ENCODE peak calls at places on chromosomes 2 and 18, in four cellular contexts. One of them, this sample, is unnamed. For H3K36me3, the result is how much of the 10 kb centered on the place peaks cover.

GRCh38 chr18:49786019-49786720 is 27.2 kb downstream of the ACAA2 start:
- DNase-seq in upper lobe of left lung: no peak
- DNase-seq in HepG2: no peak
- DNase-seq in Peyer's patch: no peak
- DNase-seq in this sample: no peak

GRCh38 chr2:221200184-221200839 is 371.8 kb downstream of the EPHA4 start:
- DNase-seq in upper lobe of left lung: no peak
- DNase-seq in HepG2: no peak
- DNase-seq in Peyer's patch: no peak
- DNase-seq in this sample: no peak

GRCh38 chr2:69298261-69298660 is 88.8 kb downstream of the GFPT1 start:
- DNase-seq in upper lobe of left lung: no peak
- DNase-seq in HepG2: peak
- DNase-seq in Peyer's patch: no peak
- DNase-seq in this sample: no peak

GRCh38 chr2:198975779-198976178 is 482.0 kb downstream of the SATB2 start:
- DNase-seq in upper lobe of left lung: no peak
- DNase-seq in HepG2: no peak
- DNase-seq in Peyer's patch: no peak
- DNase-seq in this sample: no peak

GRCh38 chr2:128179461-128179755 is 88.4 kb downstream of the UGGT1 start:
- DNase-seq in upper lobe of left lung: no peak
- DNase-seq in HepG2: no peak
- DNase-seq in Peyer's patch: no peak
- DNase-seq in this sample: no peak

GRCh38 chr2:147108553-147108952 is 736.3 kb upstream of the ACVR2A start:
- DNase-seq in upper lobe of left lung: no peak
- DNase-seq in HepG2: no peak
- DNase-seq in Peyer's patch: no peak
- DNase-seq in this sample: no peak

GRCh38 chr2:85888020-85888744 is 608 bp downstream of the ST3GAL5 start:
- DNase-seq in upper lobe of left lung: peak
- DNase-seq in HepG2: no peak
- DNase-seq in Peyer's patch: peak
- DNase-seq in this sample: peak

GRCh38 chr18:48794251-48794970 is 156.4 kb downstream of the SMAD7 start:
- DNase-seq in upper lobe of left lung: no peak
- DNase-seq in HepG2: no peak
- DNase-seq in Peyer's patch: peak
- DNase-seq in this sample: peak

GRCh38 chr2:190766581-190766980 is 114.0 kb upstream of the GLS start:
- DNase-seq in upper lobe of left lung: no peak
- DNase-seq in HepG2: no peak
- DNase-seq in Peyer's patch: no peak
- DNase-seq in this sample: no peak

GRCh38 chr2:177595126-177595525 is 202.6 kb downstream of the AGPS start:
- DNase-seq in upper lobe of left lung: no peak
- DNase-seq in HepG2: no peak
- DNase-seq in Peyer's patch: no peak
- DNase-seq in this sample: no peak

GRCh38 chr2:158644139-158644538 is 151.0 kb upstream of the DAPL1 start:
- DNase-seq in upper lobe of left lung: no peak
- DNase-seq in HepG2: no peak
- DNase-seq in Peyer's patch: no peak
- DNase-seq in this sample: no peak

GRCh38 chr2:48860391-48860790 is 104.9 kb upstream of the LHCGR start:
- DNase-seq in upper lobe of left lung: no peak
- DNase-seq in HepG2: no peak
- DNase-seq in Peyer's patch: no peak
- DNase-seq in this sample: no peak

GRCh38 chr2:226934546-226935243 is 98.8 kb downstream of the RHBDD1 start:
- DNase-seq in upper lobe of left lung: no peak
- DNase-seq in HepG2: no peak
- DNase-seq in Peyer's patch: no peak
- DNase-seq in this sample: no peak

GRCh38 chr2:12738112-12738485 is 21.4 kb downstream of the TRIB2 start:
- DNase-seq in upper lobe of left lung: no peak
- DNase-seq in HepG2: no peak
- DNase-seq in Peyer's patch: no peak
- DNase-seq in this sample: no peak

GRCh38 chr18:48165104-48165866 is 234.8 kb upstream of the SMAD2 start:
- DNase-seq in upper lobe of left lung: no peak
- DNase-seq in HepG2: peak
- DNase-seq in Peyer's patch: no peak
- DNase-seq in this sample: no peak

GRCh38 chr2:62466501-62466854 is 39.5 kb downstream of the TMEM17 start:
- DNase-seq in upper lobe of left lung: no peak
- DNase-seq in HepG2: no peak
- DNase-seq in Peyer's patch: no peak
- DNase-seq in this sample: peak
- H3K27ac ChIP-seq in upper lobe of left lung: no peak
- H3K27ac ChIP-seq in HepG2: no peak
- H3K27ac ChIP-seq in Peyer's patch: no peak
- H3K27ac ChIP-seq in this sample: no peak

DNA sequence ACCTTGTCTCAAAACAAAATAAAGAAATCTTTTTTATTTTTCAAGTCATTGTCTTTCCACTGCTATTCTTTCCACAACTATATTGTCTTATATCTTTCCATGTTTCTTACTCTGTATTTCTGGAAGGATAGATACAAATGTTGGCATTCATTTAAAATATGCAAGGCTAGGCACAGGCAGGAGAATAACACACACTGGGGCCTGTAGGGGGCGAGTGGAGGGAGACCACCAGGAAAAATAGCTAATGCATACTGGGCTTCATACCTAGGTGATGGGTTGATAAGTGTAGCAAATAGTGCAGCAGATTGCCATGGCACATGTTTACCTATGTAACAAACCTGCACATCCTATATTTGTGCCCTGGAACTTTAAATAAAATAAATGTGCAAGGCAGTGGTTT is 9.6 kb downstream of the MRPL30 start:
- DNase-seq in upper lobe of left lung: no peak
- DNase-seq in HepG2: peak
- DNase-seq in Peyer's patch: no peak
- DNase-seq in this sample: no peak
- TF ChIP-seq CTCF in upper lobe of left lung: no peak
- TF ChIP-seq CTCF in HepG2: peak
- TF ChIP-seq CTCF in Peyer's patch: no peak
- TF ChIP-seq CTCF in this sample: no peak

GRCh38 chr2:121233486-121234110 is 51.4 kb downstream of the TFCP2L1 start:
- DNase-seq in upper lobe of left lung: no peak
- DNase-seq in HepG2: no peak
- DNase-seq in Peyer's patch: peak
- DNase-seq in this sample: no peak
- H3K36me3 ChIP-seq in upper lobe of left lung: under half
- H3K36me3 ChIP-seq in HepG2: under half
- H3K36me3 ChIP-seq in Peyer's patch: under half
- H3K36me3 ChIP-seq in this sample: under half

GRCh38 chr2:222572264-222572721 is 83.6 kb downstream of the FARSB start:
- DNase-seq in upper lobe of left lung: no peak
- DNase-seq in HepG2: no peak
- DNase-seq in Peyer's patch: no peak
- DNase-seq in this sample: no peak
- H3K27ac ChIP-seq in upper lobe of left lung: no peak
- H3K27ac ChIP-seq in HepG2: peak
- H3K27ac ChIP-seq in Peyer's patch: no peak
- H3K27ac ChIP-seq in this sample: no peak

GRCh38 chr2:232341061-232341738 is 37.4 kb upstream of the ALPP start:
- DNase-seq in upper lobe of left lung: peak
- DNase-seq in HepG2: no peak
- DNase-seq in Peyer's patch: no peak
- DNase-seq in this sample: no peak

GRCh38 chr2:232340171-232340935 is 38.2 kb upstream of the ALPP start:
- DNase-seq in upper lobe of left lung: peak
- DNase-seq in HepG2: no peak
- DNase-seq in Peyer's patch: no peak
- DNase-seq in this sample: no peak

GRCh38 chr2:232338759-232339106 is 39.8 kb upstream of the ALPP start:
- DNase-seq in upper lobe of left lung: peak
- DNase-seq in HepG2: no peak
- DNase-seq in Peyer's patch: no peak
- DNase-seq in this sample: no peak

GRCh38 chr2:232336956-232337700 is 41.4 kb upstream of the ALPP start:
- DNase-seq in upper lobe of left lung: peak
- DNase-seq in HepG2: no peak
- DNase-seq in Peyer's patch: peak
- DNase-seq in this sample: no peak

DNA sequence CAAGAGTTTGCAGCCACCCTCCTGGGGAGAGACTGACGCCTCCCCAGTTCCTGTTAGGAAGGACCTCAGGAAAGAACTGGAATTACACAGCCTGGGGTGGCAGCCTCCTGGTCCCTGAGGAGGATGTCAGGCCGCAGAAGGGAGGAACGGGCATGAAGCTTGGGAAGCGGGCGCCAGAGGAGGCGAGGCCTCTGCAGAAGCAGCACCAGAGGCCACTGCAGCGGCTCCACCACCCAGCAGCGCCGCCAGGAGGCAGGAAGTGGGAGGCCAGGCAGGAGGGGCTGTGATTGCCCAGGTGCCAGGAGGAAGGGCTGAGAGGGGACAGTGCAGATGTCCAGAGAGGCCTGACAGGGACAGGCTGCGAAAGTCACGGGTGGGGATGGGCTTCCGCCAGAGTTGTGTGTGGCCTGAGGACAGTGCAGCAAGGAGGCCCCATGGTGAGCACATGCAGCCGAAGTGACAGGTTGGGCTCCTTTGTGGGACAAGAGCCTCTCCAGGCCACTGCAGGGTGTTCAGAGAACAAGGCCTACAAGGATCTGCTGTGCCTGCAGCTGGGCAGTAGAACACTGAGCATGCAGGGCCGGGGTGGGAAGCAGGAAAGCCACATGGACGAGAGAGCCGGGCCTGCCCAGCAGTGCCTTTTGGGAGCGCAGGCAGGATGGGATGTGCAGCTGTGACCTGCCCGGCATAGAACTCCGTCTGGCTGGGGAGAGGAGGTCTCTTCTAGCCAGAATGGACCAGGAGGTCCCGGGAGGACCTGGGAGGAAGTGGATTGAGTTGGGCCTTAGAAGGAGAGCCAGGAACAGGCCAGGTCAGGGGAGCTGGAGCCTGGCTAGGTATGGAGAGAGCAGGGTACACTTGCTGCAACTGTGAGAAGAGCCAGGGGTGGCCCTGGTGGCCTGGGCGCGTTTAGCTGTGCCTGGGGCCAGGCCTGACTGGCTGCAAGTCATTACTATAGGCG is 39.1 kb upstream of the ALPP start:
- DNase-seq in upper lobe of left lung: peak
- DNase-seq in HepG2: no peak
- DNase-seq in Peyer's patch: no peak
- DNase-seq in this sample: no peak
- TF ChIP-seq CTCF in upper lobe of left lung: no peak
- TF ChIP-seq CTCF in HepG2: peak
- TF ChIP-seq CTCF in Peyer's patch: no peak
- TF ChIP-seq CTCF in this sample: no peak

DNA sequence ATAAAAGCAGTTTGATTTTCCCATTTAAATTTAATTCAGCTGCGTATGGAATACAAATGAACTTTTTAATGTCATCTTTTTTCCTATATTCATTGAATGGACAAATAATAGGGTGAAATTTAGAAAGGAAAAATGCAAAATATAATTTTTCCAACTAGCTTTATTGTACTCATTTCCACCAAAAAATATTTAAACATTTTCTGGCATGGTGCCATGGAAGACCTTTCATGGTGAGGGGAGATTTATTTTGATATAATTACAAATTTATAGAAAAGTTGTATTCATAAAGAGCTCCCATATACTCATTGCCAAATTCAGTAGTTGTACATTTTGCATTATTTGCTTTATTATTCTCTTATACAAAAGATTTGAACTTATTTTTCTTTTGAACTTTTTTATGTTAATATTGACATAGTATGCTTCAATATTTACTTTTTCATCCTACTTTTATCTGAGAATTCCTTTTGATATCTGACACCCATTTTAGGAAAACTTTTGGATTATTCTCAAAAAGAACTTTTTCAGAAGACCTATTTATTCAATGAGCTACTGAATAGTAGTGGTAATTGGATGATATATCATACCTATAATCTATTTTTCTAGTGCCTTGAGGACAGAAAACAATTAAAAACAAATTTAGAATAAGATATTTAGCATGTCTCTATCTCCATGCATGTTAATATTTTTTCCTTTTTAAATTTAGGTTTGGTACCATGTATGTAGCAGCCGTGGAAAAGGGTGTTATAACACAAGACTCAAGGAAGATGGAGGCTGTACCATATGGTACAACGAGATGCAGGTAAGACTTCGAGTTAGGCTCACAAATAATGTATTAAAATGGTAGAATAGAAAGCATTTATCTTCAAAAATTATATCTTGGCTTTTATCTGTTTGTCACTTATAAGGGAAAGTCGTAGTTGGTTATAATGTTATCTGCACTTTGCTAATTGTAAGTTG is 37.5 kb downstream of the DDX1 start:
- DNase-seq in upper lobe of left lung: no peak
- DNase-seq in HepG2: no peak
- DNase-seq in Peyer's patch: no peak
- DNase-seq in this sample: no peak
- H3K36me3 ChIP-seq in upper lobe of left lung: half or more
- H3K36me3 ChIP-seq in HepG2: under half
- H3K36me3 ChIP-seq in Peyer's patch: under half
- H3K36me3 ChIP-seq in this sample: half or more

GRCh38 chr18:70419526-70419925 is 130.7 kb downstream of the SOCS6 start:
- DNase-seq in upper lobe of left lung: no peak
- DNase-seq in HepG2: no peak
- DNase-seq in Peyer's patch: no peak
- DNase-seq in this sample: no peak
- H3K27ac ChIP-seq in upper lobe of left lung: no peak
- H3K27ac ChIP-seq in HepG2: peak
- H3K27ac ChIP-seq in Peyer's patch: no peak
- H3K27ac ChIP-seq in this sample: no peak

DNA sequence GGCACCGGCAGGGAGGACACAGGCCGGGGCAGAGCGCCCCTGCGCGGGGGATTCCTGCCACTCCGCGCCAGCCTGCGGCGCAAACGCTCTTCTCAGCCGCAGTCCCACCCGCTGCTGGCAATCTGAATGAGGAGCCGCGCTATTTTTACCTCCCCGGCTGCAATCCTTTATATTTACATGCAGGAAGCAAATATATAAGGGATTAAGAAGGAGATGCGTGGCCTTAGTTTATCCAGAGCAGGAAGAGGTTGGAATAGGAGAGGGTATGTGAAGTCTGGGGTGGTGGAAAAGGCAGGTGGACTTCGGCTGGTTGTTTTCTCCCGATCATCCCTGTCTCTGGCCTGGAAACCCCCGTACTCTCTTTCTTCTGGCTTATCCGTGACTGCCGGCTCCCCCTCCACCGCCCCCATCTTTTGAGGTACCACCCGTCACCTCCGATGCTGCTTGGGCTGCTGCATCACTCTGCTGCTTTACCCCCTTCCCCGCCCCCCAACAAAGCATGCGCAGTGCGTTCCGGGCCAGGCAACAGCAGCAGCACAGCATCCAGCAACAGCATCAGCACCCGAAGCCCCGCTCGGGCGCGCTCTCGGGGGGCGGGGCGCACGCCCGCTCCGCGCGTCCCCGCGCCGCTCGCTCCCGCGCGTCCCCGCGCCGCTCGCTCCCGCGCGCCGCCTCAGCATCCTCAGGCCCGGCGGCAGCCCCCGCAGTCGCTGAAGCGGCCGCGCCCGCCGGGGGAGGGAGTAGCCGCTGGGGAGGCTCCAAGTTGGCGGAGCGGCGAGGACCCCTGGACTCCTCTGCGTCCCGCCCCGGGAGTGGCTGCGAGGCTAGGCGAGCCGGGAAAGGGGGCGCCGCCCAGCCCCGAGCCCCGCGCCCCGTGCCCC is at the start of gene ADAM23:
- DNase-seq in upper lobe of left lung: no peak
- DNase-seq in HepG2: no peak
- DNase-seq in Peyer's patch: no peak
- DNase-seq in this sample: no peak
- TF ChIP-seq CTCF in upper lobe of left lung: no peak
- TF ChIP-seq CTCF in HepG2: no peak
- TF ChIP-seq CTCF in Peyer's patch: no peak
- TF ChIP-seq CTCF in this sample: no peak

GRCh38 chr2:233453916-233454315 is 99.6 kb downstream of the DGKD start:
- DNase-seq in upper lobe of left lung: no peak
- DNase-seq in HepG2: no peak
- DNase-seq in Peyer's patch: peak
- DNase-seq in this sample: no peak
- H3K36me3 ChIP-seq in upper lobe of left lung: half or more
- H3K36me3 ChIP-seq in HepG2: under half
- H3K36me3 ChIP-seq in Peyer's patch: under half
- H3K36me3 ChIP-seq in this sample: half or more

This sample was measured in ascending aorta.